ENCODE peak calls at places on chromosomes 12 and 14, in seven cellular contexts. E, O, Z, P, R, N and G are unnamed samples.

GRCh38 chr14:64244279-64244678 is 49.9 kb downstream of the ESR2 start:
- DNase-seq in E (no peak), O (no peak), Z (no peak), P (no peak), R (no peak), N (no peak), G (no peak)

GRCh38 chr14:89813485-89814080 is 140.9 kb downstream of the EFCAB11 start:
- DNase-seq in E (no peak), O (no peak), Z (peak; percentile 42), P (no peak), R (peak; percentile 96), N (no peak), G (peak; percentile 26)

GRCh38 chr12:51951843-51952722 is 584 bp downstream of the ACVR1B start:
- DNase-seq in E (peak; percentile 66), O (no peak), Z (peak; percentile 36), P (peak; percentile 72), R (no peak), N (peak; percentile 60), G (no peak)

GRCh38 chr12:47023311-47023710 is 56.1 kb upstream of the PCED1B start:
- DNase-seq in E (no peak), O (no peak), Z (no peak), P (no peak), R (no peak), N (no peak), G (no peak)

GRCh38 chr12:11810962-11811361 is 161.5 kb downstream of the ETV6 start:
- DNase-seq in E (no peak), O (no peak), Z (no peak), P (no peak), R (no peak), N (no peak), G (no peak)

GRCh38 chr14:54446201-54446693 is 5.1 kb upstream of the CNIH1 start:
- DNase-seq in E (peak; percentile 45), O (no peak), Z (no peak), P (no peak), R (no peak), N (no peak), G (no peak)

GRCh38 chr12:4285070-4285469 is 11.5 kb downstream of the CCND2 start:
- DNase-seq in E (no peak), O (no peak), Z (no peak), P (no peak), R (no peak), N (no peak), G (no peak)

GRCh38 chr12:15599266-15600037 is 189.7 kb downstream of the EPS8 start:
- DNase-seq in E (no peak), O (no peak), Z (peak; percentile 50), P (no peak), R (peak; percentile 81), N (no peak), G (no peak)

GRCh38 chr14:75334191-75335051 is 55.8 kb downstream of the FOS start:
- DNase-seq in E (peak; percentile 75), O (no peak), Z (no peak), P (no peak), R (peak; percentile 3), N (peak; percentile 62), G (no peak)

GRCh38 chr12:3364226-3364625 is 126.8 kb upstream of the PRMT8 start:
- DNase-seq in E (no peak), O (no peak), Z (no peak), P (no peak), R (no peak), N (no peak), G (no peak)

GRCh38 chr12:59823535-59823934 is 227.7 kb downstream of the SLC16A7 start:
- DNase-seq in E (no peak), O (no peak), Z (no peak), P (no peak), R (peak; percentile 40), N (no peak), G (no peak)

GRCh38 chr12:104863549-104863948 is 94.5 kb downstream of the SLC41A2 start:
- DNase-seq in E (no peak), O (no peak), Z (no peak), P (no peak), R (peak; percentile 54), N (no peak), G (no peak)

GRCh38 chr14:76113691-76114090 is 38.0 kb upstream of the GPATCH2L start:
- DNase-seq in E (no peak), O (no peak), Z (no peak), P (no peak), R (no peak), N (no peak), G (no peak)

GRCh38 chr12:104197264-104197663 is 18.3 kb upstream of the TXNRD1 start:
- DNase-seq in E (no peak), O (no peak), Z (no peak), P (no peak), R (peak; percentile 40), N (no peak), G (no peak)

GRCh38 chr12:100656806-100657205 is 83.3 kb downstream of the GAS2L3 start:
- DNase-seq in E (no peak), O (no peak), Z (no peak), P (no peak), R (no peak), N (no peak), G (no peak)

GRCh38 chr12:100666588-100666987 is 93.1 kb downstream of the GAS2L3 start:
- DNase-seq in E (no peak), O (no peak), Z (no peak), P (no peak), R (no peak), N (no peak), G (no peak)

GRCh38 chr12:100656141-100656540 is 82.7 kb downstream of the GAS2L3 start:
- DNase-seq in E (no peak), O (no peak), Z (no peak), P (no peak), R (no peak), N (no peak), G (no peak)

GRCh38 chr12:100661300-100661951 is 87.9 kb downstream of the GAS2L3 start:
- DNase-seq in E (no peak), O (no peak), Z (no peak), P (no peak), R (peak; percentile 49), N (no peak), G (no peak)
- TF ChIP-seq CTCF in E (no peak), O (no peak), Z (no peak), P (no peak), R (no peak), N (no peak), G (no peak)

GRCh38 chr12:30784508-30784907 is 29.8 kb upstream of the CAPRIN2 start:
- DNase-seq in E (no peak), O (no peak), Z (no peak), P (no peak), R (no peak), N (no peak), G (no peak)

GRCh38 chr12:30788754-30789153 is 34.0 kb upstream of the CAPRIN2 start:
- DNase-seq in E (no peak), O (no peak), Z (no peak), P (no peak), R (no peak), N (no peak), G (no peak)

GRCh38 chr12:30782316-30783173 is 27.8 kb upstream of the CAPRIN2 start:
- DNase-seq in E (no peak), O (no peak), Z (no peak), P (no peak), R (no peak), N (no peak), G (no peak)

GRCh38 chr12:30783946-30784345 is 29.2 kb upstream of the CAPRIN2 start:
- DNase-seq in E (no peak), O (no peak), Z (no peak), P (no peak), R (no peak), N (no peak), G (no peak)

DNA sequence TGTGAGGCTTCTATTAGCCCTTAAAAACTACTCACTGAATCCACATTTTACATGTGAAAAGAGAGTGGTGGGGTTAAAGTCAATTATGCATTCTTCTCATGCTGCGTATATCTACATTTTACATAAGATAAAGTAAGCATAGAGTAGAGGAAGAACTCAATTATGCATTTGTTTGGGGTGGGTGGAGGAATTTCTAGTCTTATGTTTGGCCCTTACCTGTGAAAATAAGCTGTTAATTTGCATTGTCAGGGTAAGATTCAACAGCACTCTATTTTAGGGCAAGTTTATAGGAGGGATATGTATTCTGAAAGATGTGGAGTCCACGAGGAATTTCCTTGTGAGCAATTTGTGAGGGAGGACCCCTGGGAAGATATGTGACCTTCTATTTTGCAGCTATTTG is 30.9 kb upstream of the CAPRIN2 start:
- DNase-seq in E (no peak), O (no peak), Z (no peak), P (no peak), R (no peak), N (no peak), G (no peak)
- H3K4me3 ChIP-seq in E (no peak overlapping the region), O (no peak overlapping the region), Z (no peak overlapping the region), P (no peak overlapping the region), R (no peak overlapping the region), N (no peak overlapping the region), G (no peak overlapping the region)

DNA sequence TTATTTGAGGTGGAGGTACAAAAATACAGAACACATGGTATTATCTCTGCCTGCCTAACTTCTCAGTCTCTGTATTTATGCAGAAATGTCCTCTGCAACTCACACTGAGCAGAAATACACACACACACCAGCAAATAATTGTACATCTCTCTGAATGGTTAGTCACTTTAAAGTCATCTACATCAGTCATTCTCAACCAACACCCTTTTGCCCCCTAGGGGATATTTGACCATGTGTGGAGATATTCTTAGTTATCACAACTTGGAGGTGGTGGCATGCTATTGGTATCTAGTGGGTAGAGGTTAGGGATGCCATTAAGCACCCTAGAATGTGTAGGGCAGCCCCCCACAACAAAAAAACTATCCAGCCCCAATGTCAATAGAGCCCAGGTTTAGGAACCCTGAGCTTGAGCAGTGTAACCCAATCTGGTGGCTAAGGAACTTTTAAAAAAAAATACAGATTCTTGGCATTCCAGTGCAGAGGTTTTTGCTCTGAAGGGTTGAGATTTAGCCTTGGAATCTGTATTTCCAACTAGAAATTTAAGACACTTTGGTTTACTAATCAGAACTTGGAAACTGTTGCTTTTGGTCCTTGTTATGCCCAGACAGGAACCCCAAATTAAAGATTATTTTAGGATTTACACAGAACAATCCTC is 183.8 kb downstream of the TBX5 start:
- DNase-seq in E (no peak), O (no peak), Z (no peak), P (no peak), R (no peak), N (no peak), G (no peak)
- H3K27me3 ChIP-seq in E (no peaks in the 10 kb centered on the region), O (peaks cover 44% of the 10 kb centered on the region), Z (no peaks in the 10 kb centered on the region), P (no peaks in the 10 kb centered on the region), R (peaks cover 4% of the 10 kb centered on the region), N (peaks cover 17% of the 10 kb centered on the region), G (no peaks in the 10 kb centered on the region)

DNA sequence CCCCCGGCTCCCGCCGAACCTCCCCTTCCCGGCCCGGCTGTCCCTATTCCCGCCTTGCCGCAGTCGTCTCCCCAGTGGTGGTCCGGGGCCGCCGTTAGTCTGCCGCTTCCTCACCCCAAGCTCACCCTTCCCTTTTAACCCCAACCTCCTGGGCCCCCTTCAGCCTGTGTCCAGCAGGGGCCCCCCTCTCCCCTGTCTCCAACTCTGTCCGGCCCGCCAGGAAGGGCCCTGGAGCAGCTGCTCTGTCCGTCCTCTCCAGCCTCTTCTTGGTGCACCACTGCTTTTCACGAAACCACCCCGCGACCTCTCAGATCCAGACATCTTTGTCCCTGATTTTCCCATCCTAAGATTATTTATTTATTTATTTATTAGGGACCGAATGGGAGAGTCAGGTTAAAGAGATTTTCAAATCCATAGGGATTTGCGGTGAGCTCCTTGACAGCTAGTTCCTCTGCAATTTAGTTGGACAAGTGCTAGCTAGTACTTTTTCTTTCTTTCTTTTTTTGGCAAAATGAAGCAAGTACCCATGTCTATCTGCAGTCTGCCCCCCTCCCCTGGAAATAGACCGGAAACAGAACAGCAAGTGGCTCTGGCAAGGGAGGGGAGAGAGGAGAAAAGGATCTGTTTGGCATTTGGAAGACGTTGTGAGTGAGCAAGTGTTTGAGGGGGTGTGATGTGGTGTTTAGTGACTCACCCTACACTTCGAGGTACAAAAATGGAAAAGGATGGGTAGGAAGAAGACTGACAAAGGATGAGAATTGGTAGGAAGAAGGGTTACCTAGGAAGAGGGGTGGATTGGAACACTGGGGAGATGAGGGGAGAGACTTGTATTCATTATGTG is 632 bp downstream of the UBR7 start:
- DNase-seq in E (no peak), O (no peak), Z (peak; percentile 69), P (peak; percentile 77), R (peak; percentile 64), N (no peak), G (no peak)
- TF ChIP-seq CTCF in E (peak; percentile 27), O (peak; percentile 35), Z (peak; percentile 49), P (no peak), R (peak; percentile 56), N (no peak), G (peak; percentile 63)